ENCODE peak calls at places on chromosomes 2 and 18, in eight cellular contexts. J is Right ventricle myocardium superior; D is stimulated activated CD4-positive, alpha-beta T cell treated with anti-CD3 and anti-CD28 coated beads, Interleukin-2, amount 100 ng/mL, for 48 hours; T is NCI-H69; Y is PC-9; C is effector CD4-positive, alpha-beta T cell; L is Calu3; K is lower lobe of right lung. P is an unnamed sample.

GRCh38 chr18:66344227-66344626 is 259.7 kb downstream of the CDH19 start:
- DNase-seq in J (no peak), D (no peak), T (peak), Y (peak), C (no peak), L (no peak), K (no peak), P (no peak)

GRCh38 chr18:59379772-59380530 is 20.9 kb upstream of the LMAN1 start:
- DNase-seq in J (no peak), D (no peak), T (no peak), Y (no peak), C (no peak), L (no peak), K (no peak), P (no peak)

GRCh38 chr2:62531594-62531993 is 25.6 kb upstream of the TMEM17 start:
- DNase-seq in J (no peak), D (no peak), T (no peak), Y (no peak), C (no peak), L (no peak), K (no peak), P (no peak)

GRCh38 chr18:11859903-11860407 is 8.7 kb downstream of the CHMP1B start:
- DNase-seq in J (no peak), D (no peak), T (peak), Y (peak), C (no peak), L (peak), K (no peak), P (no peak)

GRCh38 chr2:27071990-27072830 is 756 bp upstream of the OST4 start:
- DNase-seq in J (peak), D (no peak), T (peak), Y (no peak), C (no peak), L (no peak), K (no peak), P (no peak)

GRCh38 chr2:98458667-98459380 is 14.2 kb downstream of the INPP4A start:
- DNase-seq in J (no peak), D (no peak), T (no peak), Y (no peak), C (no peak), L (no peak), K (no peak), P (no peak)

GRCh38 chr2:238280083-238280816 is 8.2 kb downstream of the PER2 start:
- DNase-seq in J (no peak), D (no peak), T (no peak), Y (no peak), C (no peak), L (no peak), K (peak), P (no peak)

GRCh38 chr2:46893231-46893943 is 22.2 kb downstream of the MCFD2 start:
- DNase-seq in J (no peak), D (no peak), T (no peak), Y (no peak), C (no peak), L (no peak), K (no peak), P (no peak)

GRCh38 chr2:229835601-229836283 is 86.1 kb downstream of the TRIP12 start:
- DNase-seq in J (no peak), D (no peak), T (no peak), Y (no peak), C (no peak), L (no peak), K (no peak), P (no peak)

GRCh38 chr2:16630463-16630862 is 35.2 kb downstream of the CYRIA start:
- DNase-seq in J (no peak), D (no peak), T (no peak), Y (no peak), C (no peak), L (no peak), K (no peak), P (peak)

GRCh38 chr2:190713476-190713875 is 64.6 kb downstream of the NAB1 start:
- DNase-seq in J (no peak), D (no peak), T (peak), Y (no peak), C (no peak), L (no peak), K (no peak), P (no peak)

GRCh38 chr2:133292267-133292666 is 276.0 kb downstream of the NCKAP5 start:
- DNase-seq in J (no peak), D (no peak), T (no peak), Y (no peak), C (no peak), L (no peak), K (no peak), P (no peak)

GRCh38 chr2:140242889-140243288 is 1462.7 kb upstream of the NXPH2 start:
- DNase-seq in J (no peak), D (no peak), T (peak), Y (no peak), C (no peak), L (no peak), K (no peak), P (no peak)